ENCODE peak calls at places on chromosomes 3 and 15, in nine cellular contexts. D, C, V, F, L, Z, J, X and T are unnamed samples.

GRCh38 chr15:69931159-69931558 is 166.6 kb downstream of the TLE3 start:
- DNase-seq in D (no peak), C (no peak), V (no peak), F (no peak), L (no peak), Z (no peak), J (no peak), X (no peak), T (no peak)

GRCh38 chr3:59300727-59301134 is 250.9 kb upstream of the CFAP20DC start:
- DNase-seq in D (no peak), C (no peak), V (no peak), F (no peak), L (no peak), Z (no peak), J (no peak), X (no peak), T (no peak)

GRCh38 chr3:155282416-155283091 is 10.9 kb downstream of the STRIT1 start:
- DNase-seq in D (no peak), C (no peak), V (peak), F (peak), L (no peak), Z (no peak), J (peak), X (no peak), T (no peak)

GRCh38 chr15:74196175-74196574 is 6.4 kb downstream of the STRA6 start:
- DNase-seq in D (no peak), C (peak), V (peak), F (peak), L (peak), Z (no peak), J (peak), X (peak), T (no peak)

GRCh38 chr3:178454714-178455113 is 81.5 kb upstream of the KCNMB2 start:
- DNase-seq in D (no peak), C (no peak), V (peak), F (peak), L (no peak), Z (no peak), J (peak), X (peak), T (no peak)

GRCh38 chr15:68644088-68644904 is 65.5 kb downstream of the CORO2B start:
- DNase-seq in D (peak), C (no peak), V (peak), F (peak), L (no peak), Z (no peak), J (peak), X (peak), T (peak)

GRCh38 chr15:66145242-66146182 is 108.0 kb downstream of the MEGF11 start:
- DNase-seq in D (no peak), C (no peak), V (no peak), F (no peak), L (no peak), Z (no peak), J (no peak), X (no peak), T (no peak)

GRCh38 chr3:72791132-72791531 is 57.1 kb downstream of the SHQ1 start:
- DNase-seq in D (no peak), C (no peak), V (no peak), F (no peak), L (peak), Z (no peak), J (peak), X (no peak), T (no peak)

GRCh38 chr15:76999996-77000395 is 5.1 kb downstream of the PSTPIP1 start:
- DNase-seq in D (no peak), C (no peak), V (no peak), F (no peak), L (no peak), Z (peak), J (no peak), X (no peak), T (no peak)

GRCh38 chr15:94196536-94196935 is 34.8 kb upstream of the MCTP2 start:
- DNase-seq in D (no peak), C (no peak), V (no peak), F (peak), L (no peak), Z (no peak), J (no peak), X (no peak), T (no peak)

GRCh38 chr3:195453236-195453635 is 10.4 kb upstream of the ACAP2 start:
- DNase-seq in D (no peak), C (no peak), V (no peak), F (no peak), L (no peak), Z (no peak), J (no peak), X (no peak), T (no peak)

GRCh38 chr15:100889359-100890058 is 9.9 kb downstream of the ALDH1A3 start:
- DNase-seq in D (no peak), C (no peak), V (peak), F (peak), L (peak), Z (no peak), J (peak), X (no peak), T (peak)

GRCh38 chr15:97995881-97996603 is 35.5 kb downstream of the ARRDC4 start:
- DNase-seq in D (peak), C (peak), V (peak), F (no peak), L (no peak), Z (no peak), J (peak), X (peak), T (no peak)

GRCh38 chr3:184366619-184367321 is 5.3 kb downstream of the POLR2H start:
- DNase-seq in D (no peak), C (no peak), V (no peak), F (peak), L (no peak), Z (no peak), J (peak), X (no peak), T (no peak)

GRCh38 chr15:81277851-81278250 is 46.1 kb downstream of the STARD5 start:
- DNase-seq in D (no peak), C (no peak), V (no peak), F (no peak), L (no peak), Z (no peak), J (no peak), X (no peak), T (no peak)

GRCh38 chr3:104642827-104643226 is 723.9 kb upstream of the ALCAM start:
- DNase-seq in D (no peak), C (no peak), V (no peak), F (no peak), L (no peak), Z (no peak), J (no peak), X (no peak), T (no peak)

GRCh38 chr3:132014105-132014504 is 20.7 kb downstream of the CPNE4 start:
- DNase-seq in D (no peak), C (no peak), V (no peak), F (no peak), L (no peak), Z (no peak), J (no peak), X (no peak), T (no peak)

GRCh38 chr15:90871097-90871715 is 2.8 kb downstream of the FURIN start:
- DNase-seq in D (peak), C (no peak), V (peak), F (peak), L (no peak), Z (peak), J (no peak), X (no peak), T (no peak)

GRCh38 chr3:141360888-141361598 is 7.3 kb upstream of the ZBTB38 start:
- DNase-seq in D (peak), C (no peak), V (peak), F (peak), L (peak), Z (no peak), J (peak), X (no peak), T (no peak)

GRCh38 chr15:90362936-90363212 is 10.8 kb downstream of the ZNF774 start:
- DNase-seq in D (no peak), C (no peak), V (peak), F (peak), L (peak), Z (no peak), J (peak), X (no peak), T (no peak)

GRCh38 chr3:119289371-119289770 is 4.8 kb upstream of the ARHGAP31 start:
- DNase-seq in D (no peak), C (no peak), V (no peak), F (no peak), L (no peak), Z (no peak), J (no peak), X (no peak), T (no peak)

GRCh38 chr15:90037961-90038633 is 37.0 kb downstream of the ZNF710 start:
- DNase-seq in D (no peak), C (no peak), V (no peak), F (no peak), L (no peak), Z (peak), J (no peak), X (no peak), T (no peak)

GRCh38 chr3:50268703-50269451 is at the start of gene SEMA3B:
- DNase-seq in D (no peak), C (peak), V (peak), F (no peak), L (no peak), Z (no peak), J (no peak), X (peak), T (peak)

GRCh38 chr3:85567074-85567676 is 608.4 kb downstream of the CADM2 start:
- DNase-seq in D (no peak), C (peak), V (peak), F (peak), L (no peak), Z (peak), J (peak), X (peak), T (no peak)

GRCh38 chr15:37876900-37877299 is 57.5 kb upstream of the TMCO5A start:
- DNase-seq in D (no peak), C (no peak), V (no peak), F (no peak), L (no peak), Z (no peak), J (no peak), X (no peak), T (no peak)

GRCh38 chr15:93243573-93243972 is 154.6 kb upstream of the RGMA start:
- DNase-seq in D (no peak), C (no peak), V (no peak), F (no peak), L (no peak), Z (no peak), J (no peak), X (no peak), T (no peak)

GRCh38 chr3:107574650-107575049 is 51.9 kb downstream of the BBX start:
- DNase-seq in D (peak), C (no peak), V (peak), F (peak), L (peak), Z (no peak), J (peak), X (no peak), T (no peak)

GRCh38 chr15:65323071-65323511 is 18.6 kb downstream of the RNU5B-1 start:
- DNase-seq in D (peak), C (no peak), V (no peak), F (peak), L (no peak), Z (no peak), J (peak), X (peak), T (no peak)

GRCh38 chr3:190130037-190130436 is 9.3 kb upstream of the P3H2 start:
- DNase-seq in D (no peak), C (no peak), V (no peak), F (no peak), L (no peak), Z (no peak), J (no peak), X (no peak), T (no peak)

GRCh38 chr3:190048831-190049541 is 71.7 kb downstream of the P3H2 start:
- DNase-seq in D (no peak), C (no peak), V (peak), F (peak), L (peak), Z (no peak), J (peak), X (no peak), T (no peak)

GRCh38 chr3:178343433-178344038 is 192.7 kb upstream of the KCNMB2 start:
- DNase-seq in D (no peak), C (peak), V (no peak), F (no peak), L (no peak), Z (no peak), J (no peak), X (no peak), T (peak)

GRCh38 chr3:11589706-11590105 is 54.0 kb downstream of the VGLL4 start:
- DNase-seq in D (no peak), C (no peak), V (no peak), F (no peak), L (no peak), Z (no peak), J (no peak), X (no peak), T (no peak)